ENCODE peak calls at places on chromosomes 6 and 20, in ten cellular contexts. One of them, this sample, is unnamed.

GRCh38 chr20:47204008-47204745 is 152.3 kb downstream of the ZMYND8 start:
- DNase-seq in astrocyte: peak
- DNase-seq in GM12878: no peak
- DNase-seq in H9: no peak
- DNase-seq in H1: no peak
- DNase-seq in mesendoderm: peak
- DNase-seq in K562: no peak
- DNase-seq in PC-3: peak
- DNase-seq in fibroblast of lung: peak
- DNase-seq in neural progenitor cell: no peak
- DNase-seq in this sample: peak

GRCh38 chr6:56140090-56140489 is 107.3 kb downstream of the COL21A1 start:
- DNase-seq in GM12878: no peak
- DNase-seq in K562: no peak
- DNase-seq in fibroblast of lung: no peak
- DNase-seq in mesendoderm: no peak
- DNase-seq in H9: no peak
- DNase-seq in PC-3: no peak
- DNase-seq in H1: no peak
- DNase-seq in astrocyte: no peak
- DNase-seq in neural progenitor cell: no peak
- DNase-seq in this sample: no peak

GRCh38 chr6:8402546-8402945 is 32.8 kb downstream of the SLC35B3 start:
- DNase-seq in neural progenitor cell: no peak
- DNase-seq in H1: no peak
- DNase-seq in mesendoderm: no peak
- DNase-seq in astrocyte: no peak
- DNase-seq in K562: no peak
- DNase-seq in fibroblast of lung: no peak
- DNase-seq in GM12878: no peak
- DNase-seq in H9: no peak
- DNase-seq in PC-3: no peak
- DNase-seq in this sample: no peak

GRCh38 chr20:44419131-44419844 is 56.4 kb upstream of the TTPAL start:
- DNase-seq in H1: no peak
- DNase-seq in PC-3: no peak
- DNase-seq in mesendoderm: no peak
- DNase-seq in K562: no peak
- DNase-seq in GM12878: no peak
- DNase-seq in fibroblast of lung: no peak
- DNase-seq in H9: no peak
- DNase-seq in astrocyte: no peak
- DNase-seq in neural progenitor cell: no peak
- DNase-seq in this sample: no peak

GRCh38 chr20:362271-363254 is 15.7 kb downstream of the NRSN2 start:
- DNase-seq in GM12878: no peak
- DNase-seq in mesendoderm: peak
- DNase-seq in astrocyte: no peak
- DNase-seq in neural progenitor cell: no peak
- DNase-seq in fibroblast of lung: peak
- DNase-seq in H1: no peak
- DNase-seq in H9: peak
- DNase-seq in K562: peak
- DNase-seq in PC-3: peak
- DNase-seq in this sample: peak

GRCh38 chr6:169647637-169648036 is 54.2 kb downstream of the WDR27 start:
- DNase-seq in mesendoderm: no peak
- DNase-seq in H1: no peak
- DNase-seq in PC-3: no peak
- DNase-seq in astrocyte: no peak
- DNase-seq in neural progenitor cell: no peak
- DNase-seq in fibroblast of lung: no peak
- DNase-seq in K562: no peak
- DNase-seq in GM12878: no peak
- DNase-seq in H9: no peak
- DNase-seq in this sample: no peak

GRCh38 chr20:33788351-33789049 is 22.6 kb upstream of the CHMP4B start:
- DNase-seq in neural progenitor cell: no peak
- DNase-seq in GM12878: no peak
- DNase-seq in H9: no peak
- DNase-seq in H1: no peak
- DNase-seq in fibroblast of lung: no peak
- DNase-seq in K562: no peak
- DNase-seq in PC-3: peak
- DNase-seq in mesendoderm: no peak
- DNase-seq in astrocyte: no peak
- DNase-seq in this sample: no peak

GRCh38 chr6:128179890-128180440 is 279.1 kb upstream of the THEMIS start:
- DNase-seq in neural progenitor cell: no peak
- DNase-seq in PC-3: no peak
- DNase-seq in H9: no peak
- DNase-seq in mesendoderm: no peak
- DNase-seq in astrocyte: no peak
- DNase-seq in fibroblast of lung: peak
- DNase-seq in H1: no peak
- DNase-seq in GM12878: no peak
- DNase-seq in K562: no peak
- DNase-seq in this sample: no peak

GRCh38 chr6:13415276-13415675 is 72.1 kb downstream of the GFOD1 start:
- DNase-seq in H9: no peak
- DNase-seq in PC-3: no peak
- DNase-seq in neural progenitor cell: no peak
- DNase-seq in GM12878: no peak
- DNase-seq in mesendoderm: no peak
- DNase-seq in K562: no peak
- DNase-seq in fibroblast of lung: no peak
- DNase-seq in astrocyte: no peak
- DNase-seq in H1: no peak
- DNase-seq in this sample: no peak
- H3K27ac ChIP-seq in H9: no peak
- H3K27ac ChIP-seq in PC-3: no peak
- H3K27ac ChIP-seq in neural progenitor cell: no peak
- H3K27ac ChIP-seq in GM12878: no peak
- H3K27ac ChIP-seq in mesendoderm: no peak
- H3K27ac ChIP-seq in K562: no peak
- H3K27ac ChIP-seq in fibroblast of lung: no peak
- H3K27ac ChIP-seq in astrocyte: no peak
- H3K27ac ChIP-seq in H1: no peak
- H3K27ac ChIP-seq in this sample: no peak

GRCh38 chr20:16952965-16953364 is 204.8 kb downstream of the OTOR start:
- DNase-seq in GM12878: no peak
- DNase-seq in fibroblast of lung: no peak
- DNase-seq in astrocyte: no peak
- DNase-seq in H9: no peak
- DNase-seq in neural progenitor cell: peak
- DNase-seq in H1: no peak
- DNase-seq in K562: no peak
- DNase-seq in PC-3: no peak
- DNase-seq in mesendoderm: peak
- DNase-seq in this sample: no peak

GRCh38 chr20:16951876-16952275 is 203.7 kb downstream of the OTOR start:
- DNase-seq in H9: no peak
- DNase-seq in neural progenitor cell: peak
- DNase-seq in K562: no peak
- DNase-seq in GM12878: no peak
- DNase-seq in astrocyte: no peak
- DNase-seq in H1: no peak
- DNase-seq in mesendoderm: no peak
- DNase-seq in fibroblast of lung: no peak
- DNase-seq in PC-3: no peak
- DNase-seq in this sample: no peak

GRCh38 chr20:16955971-16956370 is 207.8 kb downstream of the OTOR start:
- DNase-seq in neural progenitor cell: no peak
- DNase-seq in fibroblast of lung: no peak
- DNase-seq in H9: peak
- DNase-seq in astrocyte: no peak
- DNase-seq in K562: no peak
- DNase-seq in mesendoderm: no peak
- DNase-seq in GM12878: no peak
- DNase-seq in H1: no peak
- DNase-seq in PC-3: no peak
- DNase-seq in this sample: no peak

DNA sequence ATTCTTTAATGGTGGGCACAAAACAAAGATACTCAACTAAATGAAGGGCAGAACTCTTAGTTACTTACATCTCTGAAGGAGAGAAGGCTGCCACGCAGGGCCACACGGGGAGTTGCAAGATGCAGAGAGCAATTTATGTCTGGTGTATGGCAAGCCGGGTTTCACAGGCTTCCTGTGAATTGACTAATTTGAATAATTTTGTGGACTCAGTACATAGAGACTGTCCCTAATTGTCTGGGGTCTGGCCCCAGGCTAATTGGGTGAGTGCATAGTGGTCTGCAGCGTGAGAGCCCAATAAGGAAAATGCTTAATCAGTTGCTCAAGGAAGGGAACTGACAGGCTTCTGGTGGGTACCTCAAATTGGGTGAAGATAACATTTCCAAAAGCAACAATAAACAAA is 205.7 kb downstream of the OTOR start:
- DNase-seq in neural progenitor cell: no peak
- DNase-seq in GM12878: no peak
- DNase-seq in PC-3: no peak
- DNase-seq in fibroblast of lung: no peak
- DNase-seq in H1: no peak
- DNase-seq in K562: no peak
- DNase-seq in H9: no peak
- DNase-seq in mesendoderm: peak
- DNase-seq in astrocyte: no peak
- DNase-seq in this sample: no peak
- H3K9ac ChIP-seq in neural progenitor cell: no peak
- H3K9ac ChIP-seq in GM12878: no peak
- H3K9ac ChIP-seq in PC-3: no peak
- H3K9ac ChIP-seq in fibroblast of lung: no peak
- H3K9ac ChIP-seq in H1: no peak
- H3K9ac ChIP-seq in K562: no peak
- H3K9ac ChIP-seq in H9: no peak
- H3K9ac ChIP-seq in mesendoderm: no peak
- H3K9ac ChIP-seq in astrocyte: no peak
- H3K9ac ChIP-seq in this sample: no peak

DNA sequence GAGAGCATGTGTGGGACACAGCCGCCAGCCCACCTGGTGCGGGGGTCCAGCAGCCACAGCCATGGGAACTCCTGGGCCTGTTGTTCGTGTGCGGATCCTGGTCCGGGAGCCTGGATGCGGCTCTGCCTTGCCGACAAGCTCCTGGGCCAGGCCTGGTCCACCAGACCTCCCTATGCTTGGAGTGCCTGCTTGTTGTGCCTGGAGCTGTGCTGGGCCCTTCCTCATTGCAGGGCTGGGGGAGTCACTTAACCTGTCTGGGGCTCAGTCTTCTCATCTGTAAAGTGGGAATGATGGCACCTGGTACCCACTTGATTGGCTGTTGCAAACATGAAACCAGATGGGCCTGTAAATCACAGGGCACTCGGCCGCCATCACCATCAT is 2.6 kb upstream of the OSBPL2 start:
- DNase-seq in GM12878: no peak
- DNase-seq in PC-3: no peak
- DNase-seq in astrocyte: no peak
- DNase-seq in K562: no peak
- DNase-seq in neural progenitor cell: no peak
- DNase-seq in H9: no peak
- DNase-seq in fibroblast of lung: no peak
- DNase-seq in H1: no peak
- DNase-seq in mesendoderm: no peak
- DNase-seq in this sample: no peak
- H3K27ac ChIP-seq in GM12878: no peak
- H3K27ac ChIP-seq in PC-3: no peak
- H3K27ac ChIP-seq in astrocyte: no peak
- H3K27ac ChIP-seq in K562: no peak
- H3K27ac ChIP-seq in neural progenitor cell: no peak
- H3K27ac ChIP-seq in H9: no peak
- H3K27ac ChIP-seq in fibroblast of lung: no peak
- H3K27ac ChIP-seq in H1: no peak
- H3K27ac ChIP-seq in mesendoderm: no peak
- H3K27ac ChIP-seq in this sample: no peak

GRCh38 chr6:34196116-34196832 is 40.4 kb upstream of the HMGA1 start:
- DNase-seq in fibroblast of lung: peak
- DNase-seq in H1: peak
- DNase-seq in H9: peak
- DNase-seq in PC-3: peak
- DNase-seq in K562: peak
- DNase-seq in GM12878: peak
- DNase-seq in astrocyte: peak
- DNase-seq in neural progenitor cell: peak
- DNase-seq in mesendoderm: peak
- DNase-seq in this sample: peak

GRCh38 chr6:34201455-34202098 is 35.1 kb upstream of the HMGA1 start:
- DNase-seq in astrocyte: no peak
- DNase-seq in H1: no peak
- DNase-seq in fibroblast of lung: no peak
- DNase-seq in K562: no peak
- DNase-seq in neural progenitor cell: no peak
- DNase-seq in PC-3: peak
- DNase-seq in GM12878: no peak
- DNase-seq in mesendoderm: no peak
- DNase-seq in H9: no peak
- DNase-seq in this sample: peak

GRCh38 chr6:34202329-34203201 is 34.1 kb upstream of the HMGA1 start:
- DNase-seq in H9: peak
- DNase-seq in PC-3: no peak
- DNase-seq in astrocyte: no peak
- DNase-seq in fibroblast of lung: no peak
- DNase-seq in H1: peak
- DNase-seq in neural progenitor cell: peak
- DNase-seq in GM12878: no peak
- DNase-seq in K562: peak
- DNase-seq in mesendoderm: peak
- DNase-seq in this sample: no peak

GRCh38 chr6:34196833-34197195 is 39.9 kb upstream of the HMGA1 start:
- DNase-seq in neural progenitor cell: no peak
- DNase-seq in fibroblast of lung: no peak
- DNase-seq in H9: no peak
- DNase-seq in K562: no peak
- DNase-seq in PC-3: no peak
- DNase-seq in H1: no peak
- DNase-seq in GM12878: no peak
- DNase-seq in mesendoderm: no peak
- DNase-seq in astrocyte: no peak
- DNase-seq in this sample: no peak

DNA sequence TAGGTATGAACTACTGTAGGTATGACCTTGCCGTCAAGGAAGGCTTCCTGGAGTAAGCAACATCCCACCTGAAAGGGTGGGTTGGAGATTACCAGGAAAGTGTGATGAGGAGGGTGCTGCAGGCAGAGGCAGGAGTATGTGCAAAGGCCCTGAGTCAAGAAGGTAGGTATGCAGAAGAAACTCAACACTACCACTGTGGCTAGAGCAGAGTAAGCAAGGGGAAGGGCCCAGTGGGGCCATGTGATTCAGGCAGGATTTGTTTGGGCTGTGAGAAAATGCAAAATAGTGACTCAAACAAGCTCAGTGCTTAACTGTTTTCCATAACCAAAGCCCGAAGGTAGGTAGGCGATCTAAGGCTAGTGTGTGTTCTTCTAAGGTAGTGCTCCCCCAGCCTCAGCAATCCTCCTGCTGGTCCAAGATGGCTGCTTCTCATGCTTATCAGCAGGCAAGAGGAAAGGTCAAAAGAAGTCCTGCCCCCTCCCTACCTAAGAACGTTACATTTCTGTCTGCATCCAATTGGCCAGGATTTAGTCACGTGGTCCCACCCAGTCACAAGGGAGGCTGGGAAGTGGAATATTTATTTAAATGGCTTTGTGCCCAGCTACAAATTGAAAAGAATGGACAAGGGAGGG is 36.2 kb upstream of the HMGA1 start:
- DNase-seq in mesendoderm: peak
- DNase-seq in fibroblast of lung: peak
- DNase-seq in H1: no peak
- DNase-seq in K562: peak
- DNase-seq in H9: peak
- DNase-seq in GM12878: no peak
- DNase-seq in astrocyte: no peak
- DNase-seq in PC-3: peak
- DNase-seq in neural progenitor cell: no peak
- DNase-seq in this sample: no peak
- H3K9ac ChIP-seq in mesendoderm: no peak
- H3K9ac ChIP-seq in fibroblast of lung: no peak
- H3K9ac ChIP-seq in H1: no peak
- H3K9ac ChIP-seq in K562: no peak
- H3K9ac ChIP-seq in H9: no peak
- H3K9ac ChIP-seq in GM12878: no peak
- H3K9ac ChIP-seq in astrocyte: no peak
- H3K9ac ChIP-seq in PC-3: no peak
- H3K9ac ChIP-seq in neural progenitor cell: no peak
- H3K9ac ChIP-seq in this sample: no peak